ENCODE peak calls at places on chromosomes 1 and 21, in eight cellular contexts. T is OCI-LY7, S is lung, R is MM.1S, X is fibroblast of lung, Z is SK-N-SH, B is choroid plexus epithelial cell, F is AG10803. E is an unnamed sample.

GRCh38 chr1:198678901-198679329 is 40.1 kb downstream of the PTPRC start:
- DNase-seq in T (peak; percentile 89), S (no peak), R (no peak), X (no peak), Z (no peak), B (no peak), F (no peak), E (no peak)

GRCh38 chr1:172323666-172324065 is 96.8 kb upstream of the C1orf105 start:
- DNase-seq in T (no peak), S (no peak), R (no peak), X (peak; percentile 50), Z (no peak), B (no peak), F (no peak), E (no peak)

GRCh38 chr1:240282061-240282830 is 190.6 kb downstream of the FMN2 start:
- DNase-seq in T (no peak), S (peak; percentile 38), R (no peak), X (no peak), Z (no peak), B (no peak), F (peak; percentile 60), E (no peak)

GRCh38 chr21:24693779-24694178 is 913.5 kb downstream of the MRPL39 start:
- DNase-seq in T (no peak), S (no peak), R (no peak), X (peak; percentile 14), Z (no peak), B (no peak), F (no peak), E (no peak)

GRCh38 chr1:105556266-105556665 is 1500.2 kb upstream of the PRMT6 start:
- DNase-seq in T (no peak), S (no peak), R (no peak), X (no peak), Z (no peak), B (no peak), F (no peak), E (no peak)

GRCh38 chr1:45016090-45016697 is 4.1 kb downstream of the UROD start:
- DNase-seq in T (no peak), S (no peak), R (no peak), X (no peak), Z (no peak), B (no peak), F (no peak), E (no peak)

GRCh38 chr1:25952851-25953401 is 44.9 kb downstream of the PAFAH2 start:
- DNase-seq in T (no peak), S (no peak), R (no peak), X (peak; percentile 81), Z (peak; percentile 46), B (peak; percentile 16), F (peak; percentile 90), E (no peak)

GRCh38 chr1:98702976-98703375 is 41.5 kb downstream of the SNX7 start:
- DNase-seq in T (no peak), S (no peak), R (no peak), X (peak; percentile 5), Z (no peak), B (peak; percentile 68), F (peak; percentile 80), E (no peak)

GRCh38 chr21:45080639-45081414 is 6.4 kb downstream of the ADARB1 start:
- DNase-seq in T (no peak), S (no peak), R (no peak), X (peak; percentile 48), Z (no peak), B (peak; percentile 65), F (peak; percentile 59), E (no peak)

GRCh38 chr1:7265771-7266371 is 480.6 kb downstream of the CAMTA1 start:
- DNase-seq in T (no peak), S (peak; percentile 28), R (no peak), X (peak; percentile 82), Z (peak; percentile 83), B (peak; percentile 77), F (peak; percentile 59), E (peak; percentile 79)

GRCh38 chr1:29754608-29755375 is 518.5 kb downstream of the PTPRU start:
- DNase-seq in T (no peak), S (peak; percentile 18), R (no peak), X (no peak), Z (no peak), B (no peak), F (no peak), E (no peak)

DNA sequence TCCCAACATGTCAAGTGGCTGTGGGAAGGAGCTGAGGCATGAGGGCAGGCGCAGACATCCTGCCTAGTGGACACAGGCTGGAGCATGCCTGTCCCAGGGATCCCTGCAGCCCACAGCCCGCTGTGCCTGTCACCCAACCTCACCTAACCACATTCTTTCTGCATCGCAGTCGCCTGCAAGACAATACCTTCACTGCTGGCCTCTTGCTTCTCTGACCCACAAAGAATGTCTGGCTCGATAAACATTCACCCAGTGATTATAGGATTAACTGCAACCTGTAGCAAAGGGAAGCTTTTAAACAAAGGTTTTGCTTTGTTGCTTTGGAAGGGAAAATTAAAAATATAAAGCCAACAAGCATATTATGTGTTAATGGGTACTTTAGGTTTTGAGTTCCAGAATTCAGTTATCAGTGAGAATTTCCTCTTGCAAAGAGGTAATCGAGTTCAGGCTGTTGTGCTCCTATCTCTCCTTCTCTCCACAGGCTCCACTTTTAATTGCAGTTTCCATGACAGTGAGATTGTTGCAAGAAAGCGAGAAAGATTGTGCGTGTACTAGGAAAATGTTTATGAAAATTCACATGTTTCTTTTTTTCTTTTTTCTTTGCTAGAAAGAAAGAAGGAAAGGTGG is 40.0 kb upstream of the ZNF648 start:
- DNase-seq in T (no peak), S (no peak), R (no peak), X (no peak), Z (no peak), B (no peak), F (no peak), E (no peak)
- TF ChIP-seq CTCF in T (no peak), S (no peak), R (no peak), X (no peak), Z (no peak), B (no peak), F (no peak), E (no peak)

GRCh38 chr1:81158592-81158991 is 642.1 kb upstream of the ADGRL2 start:
- DNase-seq in T (no peak), S (no peak), R (peak; percentile 8), X (peak; percentile 63), Z (peak; percentile 5), B (peak; percentile 35), F (peak; percentile 53), E (no peak)

GRCh38 chr1:81155131-81155530 is 645.6 kb upstream of the ADGRL2 start:
- DNase-seq in T (no peak), S (no peak), R (no peak), X (peak; percentile 38), Z (no peak), B (peak; percentile 70), F (peak; percentile 61), E (no peak)

GRCh38 chr1:81160696-81161095 is 640.0 kb upstream of the ADGRL2 start:
- DNase-seq in T (no peak), S (no peak), R (peak; percentile 37), X (no peak), Z (no peak), B (no peak), F (no peak), E (no peak)

DNA sequence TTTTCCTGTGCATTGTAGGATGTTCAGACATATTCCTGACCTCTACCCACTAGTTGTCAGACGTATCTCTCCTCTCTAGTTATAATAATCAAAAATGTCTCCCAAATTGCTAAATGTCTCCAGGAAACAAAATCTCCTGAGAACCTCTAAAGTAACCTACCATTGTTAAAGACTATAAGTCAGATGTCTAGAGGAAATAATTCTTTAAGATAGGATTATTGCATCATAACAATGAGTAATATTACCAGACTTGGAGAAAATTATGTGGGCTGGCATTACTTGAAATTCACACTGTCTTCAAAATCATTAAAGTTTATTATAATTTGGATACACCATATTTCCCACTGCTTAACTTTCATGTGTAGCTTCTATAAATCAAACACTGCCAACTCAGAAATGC is 643.0 kb upstream of the ADGRL2 start:
- DNase-seq in T (no peak), S (no peak), R (no peak), X (peak; percentile 39), Z (no peak), B (peak; percentile 20), F (no peak), E (no peak)
- H3K4me3 ChIP-seq in T (no peak overlapping the region), S (no peak overlapping the region), R (no peak overlapping the region), X (no peak overlapping the region), Z (no peak overlapping the region), B (no peak overlapping the region), F (no peak overlapping the region), E (no peak overlapping the region)

DNA sequence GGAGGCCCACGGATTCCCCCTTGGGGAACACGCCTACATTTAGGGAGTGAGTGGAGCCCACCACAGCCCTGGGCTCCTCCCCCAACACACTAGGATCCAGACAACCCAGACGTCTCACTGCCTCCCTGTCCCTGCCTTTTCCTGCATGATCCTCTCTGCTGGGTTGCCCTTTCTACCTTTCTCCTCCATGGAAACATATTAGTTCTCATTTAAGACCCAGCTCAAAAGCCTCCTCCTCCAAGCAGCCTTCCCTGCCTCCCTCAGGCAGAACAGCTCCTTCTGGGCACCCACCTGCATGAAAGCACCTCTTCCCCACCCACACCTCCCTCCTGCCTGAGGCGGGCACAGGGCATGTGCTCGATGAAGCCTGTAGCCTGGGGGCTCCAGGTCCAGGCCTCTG is 10.7 kb downstream of the COL8A2 start:
- DNase-seq in T (no peak), S (no peak), R (no peak), X (no peak), Z (no peak), B (no peak), F (no peak), E (no peak)
- TF ChIP-seq CTCF in T (no peak), S (no peak), R (no peak), X (no peak), Z (no peak), B (no peak), F (no peak), E (no peak)

GRCh38 chr21:39451332-39452206 is at the start of gene SH3BGR:
- DNase-seq in T (no peak), S (peak; percentile 61), R (no peak), X (no peak), Z (peak; percentile 18), B (no peak), F (peak; percentile 33), E (no peak)
- H3K4me3 ChIP-seq in T (no peak within 1 kb of the TSS), S (no peak within 1 kb of the TSS), R (no peak within 1 kb of the TSS), X (peak within 1 kb of the TSS; percentile 32), Z (no peak within 1 kb of the TSS), B (no peak within 1 kb of the TSS), F (peak within 1 kb of the TSS; percentile 37), E (no peak within 1 kb of the TSS)

GRCh38 chr1:9914603-9914937 is 4.5 kb upstream of the CTNNBIP1 start:
- DNase-seq in T (no peak), S (no peak), R (no peak), X (no peak), Z (no peak), B (no peak), F (no peak), E (no peak)
- TF ChIP-seq CTCF in T (peak; percentile 67), S (no peak), R (no peak), X (no peak), Z (peak; percentile 32), B (no peak), F (no peak), E (no peak)

E was measured in HFF-Myc.